ENCODE peak calls at places on chromosomes 6 and 20, in five cellular contexts. B, W, K, U and A are unnamed samples.

GRCh38 chr6:14189122-14189521 is 71.5 kb downstream of the CD83 start:
- DNase-seq in B (no peak), K (no peak), U (no peak), W (no peak), A (no peak)

GRCh38 chr6:149026530-149026942 is 279.7 kb downstream of the UST start:
- DNase-seq in W (peak; percentile 97), K (no peak), B (no peak), U (peak; percentile 72), A (peak; percentile 51)

GRCh38 chr6:30568245-30568644 is 3.0 kb upstream of the ABCF1 start:
- DNase-seq in B (no peak), U (no peak), W (no peak), K (no peak), A (no peak)

GRCh38 chr6:147508073-147508870 is at the start of gene SAMD5:
- DNase-seq in W (peak; percentile 72), U (peak; percentile 62), K (peak; percentile 61), B (peak; percentile 56), A (peak; percentile 58)

GRCh38 chr20:51127713-51128112 is 104.8 kb upstream of the KCNG1 start:
- DNase-seq in U (no peak), W (no peak), B (no peak), K (no peak), A (no peak)

GRCh38 chr6:135833806-135834205 is 17.7 kb upstream of the PDE7B start:
- DNase-seq in K (no peak), U (no peak), B (no peak), W (no peak), A (no peak)

GRCh38 chr20:35478804-35479472 is 23.5 kb downstream of the CEP250 start:
- DNase-seq in B (no peak), W (no peak), U (peak; percentile 26), K (no peak), A (peak; percentile 42)

GRCh38 chr6:48541669-48542068 is 430.7 kb upstream of the PTCHD4 start:
- DNase-seq in W (no peak), U (peak; percentile 7), K (no peak), B (no peak), A (no peak)

GRCh38 chr6:40912158-40912946 is 126.7 kb downstream of the UNC5CL start:
- DNase-seq in W (peak; percentile 23), U (peak; percentile 73), B (peak; percentile 24), K (peak; percentile 47), A (peak; percentile 82)

GRCh38 chr6:134447883-134448387 is 130.0 kb upstream of the SGK1 start:
- DNase-seq in B (no peak), U (no peak), W (peak; percentile 97), K (no peak), A (no peak)

GRCh38 chr6:119137194-119138072 is 59.0 kb upstream of the FAM184A start:
- DNase-seq in W (peak; percentile 71), B (no peak), U (no peak), K (no peak), A (peak; percentile 42)

GRCh38 chr6:115643762-115644161 is 416.9 kb downstream of the FRK start:
- DNase-seq in U (peak; percentile 19), K (no peak), W (peak; percentile 36), B (no peak), A (peak; percentile 43)

GRCh38 chr6:40131675-40132074 is 197.4 kb upstream of the MOCS1 start:
- DNase-seq in B (no peak), K (no peak), U (no peak), W (no peak), A (no peak)

GRCh38 chr6:33923857-33924514 is 120.2 kb upstream of the MLN start:
- DNase-seq in K (peak; percentile 59), B (no peak), U (no peak), W (no peak), A (no peak)

GRCh38 chr6:41189968-41190367 is 11.0 kb downstream of the TREML2 start:
- DNase-seq in B (no peak), U (no peak), K (no peak), W (no peak), A (no peak)

GRCh38 chr6:143204045-143204444 is 143.4 kb downstream of the AIG1 start:
- DNase-seq in K (no peak), U (no peak), W (no peak), B (no peak), A (no peak)

GRCh38 chr6:108446629-108447150 is 114.0 kb upstream of the FOXO3 start:
- DNase-seq in U (no peak), B (no peak), K (no peak), W (no peak), A (no peak)

GRCh38 chr6:149483849-149484635 is 772 bp downstream of the ZC3H12D start:
- DNase-seq in W (no peak), B (no peak), U (no peak), K (no peak), A (no peak)

GRCh38 chr20:43973671-43974450 is 59.2 kb downstream of the TOX2 start:
- DNase-seq in K (no peak), B (no peak), W (no peak), U (no peak), A (no peak)

GRCh38 chr6:100998111-100998510 is 117.0 kb upstream of the ASCC3 start:
- DNase-seq in W (no peak), K (no peak), B (no peak), U (no peak), A (no peak)

GRCh38 chr20:6731951-6732580 is 35.4 kb upstream of the BMP2 start:
- DNase-seq in K (peak; percentile 73), U (no peak), W (peak; percentile 14), B (peak; percentile 26), A (no peak)

GRCh38 chr6:31734703-31735500 is 1.4 kb downstream of the CLIC1 start:
- DNase-seq in W (peak; percentile 21), U (peak; percentile 59), B (peak; percentile 83), K (peak; percentile 57), A (peak; percentile 38)

GRCh38 chr20:32418376-32418775 is 60.2 kb downstream of the ASXL1 start:
- DNase-seq in K (no peak), B (no peak), U (no peak), W (no peak), A (no peak)

GRCh38 chr20:18058661-18059467 is 1.1 kb upstream of the OVOL2 start:
- DNase-seq in K (no peak), B (peak; percentile 77), U (peak; percentile 20), W (no peak), A (no peak)

GRCh38 chr20:18056174-18057105 is 1.3 kb downstream of the OVOL2 start:
- DNase-seq in B (peak; percentile 39), U (peak; percentile 34), W (peak; percentile 8), K (no peak), A (no peak)

GRCh38 chr20:18057106-18057993 is at the start of gene OVOL2:
- DNase-seq in K (no peak), U (peak; percentile 39), W (no peak), B (peak; percentile 89), A (no peak)

GRCh38 chr20:18057994-18058349 is 256 bp upstream of the OVOL2 start:
- DNase-seq in B (no peak), W (no peak), U (no peak), K (no peak), A (no peak)

DNA sequence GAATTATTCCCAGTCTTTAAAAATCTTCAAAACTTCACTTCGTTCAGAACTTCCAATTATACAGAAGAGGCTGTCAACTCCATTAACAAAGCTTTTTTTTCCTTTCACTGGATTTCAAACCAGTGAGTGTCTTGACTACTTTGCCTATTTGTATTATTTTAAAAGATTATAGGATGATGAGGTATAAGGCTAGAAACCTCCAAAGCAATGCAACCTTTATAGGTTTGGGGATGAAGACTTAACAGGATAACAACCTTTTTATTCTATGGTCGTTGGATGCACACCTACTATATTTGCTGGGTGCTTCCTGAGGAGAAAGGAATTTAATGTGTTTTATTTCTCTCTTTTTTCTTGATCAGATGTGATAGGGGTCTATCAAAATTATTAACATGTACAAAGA is 1.9 kb upstream of the OVOL2 start:
- DNase-seq in U (no peak), K (no peak), B (no peak), W (no peak), A (no peak)
- H3K4me3 ChIP-seq in U (peak overlapping the region; percentile 65), K (no peak overlapping the region), B (peak overlapping the region; percentile 60), W (no peak overlapping the region), A (no peak overlapping the region)

DNA sequence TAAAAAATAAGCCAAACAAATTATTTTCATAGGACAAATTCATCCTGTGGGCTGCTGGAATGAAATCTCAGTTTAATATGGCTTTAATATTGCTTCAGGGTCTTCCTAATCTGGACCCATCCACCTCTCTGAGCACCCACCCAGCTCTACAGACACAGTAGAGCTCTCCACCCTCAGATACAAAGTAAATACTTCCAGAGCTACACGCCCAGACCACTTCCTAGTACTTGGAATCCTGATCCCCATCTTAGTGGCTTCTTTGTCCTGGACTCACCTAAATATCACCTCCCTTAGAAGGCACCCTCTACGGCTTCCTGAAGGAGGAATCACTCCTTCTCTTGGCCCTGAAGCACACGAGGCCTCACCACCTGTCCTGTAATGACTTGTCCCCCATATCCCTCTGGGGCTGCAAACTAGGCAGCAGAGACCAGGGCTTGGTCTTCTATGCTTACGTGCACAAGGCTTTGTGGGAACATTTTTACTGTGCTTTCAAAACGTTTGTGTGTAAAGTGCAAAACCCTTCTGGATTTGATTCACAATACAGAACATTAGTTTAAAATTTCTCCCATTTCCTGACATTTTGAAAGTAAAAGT is 2.5 kb downstream of the CTCFL start:
- DNase-seq in W (no peak), K (no peak), U (no peak), B (no peak), A (no peak)
- TF ChIP-seq CTCF in W (no peak), K (no peak), U (no peak), B (no peak), A (no peak)

GRCh38 chr20:37524221-37524700 is 3.2 kb downstream of the NNAT start:
- DNase-seq in W (no peak), B (peak; percentile 19), U (no peak), K (no peak), A (no peak)
- H3K4me1 ChIP-seq in W (peaks cover 10% of the 10 kb centered on the region), B (peaks cover 58% of the 10 kb centered on the region), U (peaks cover 33% of the 10 kb centered on the region), K (peaks cover 18% of the 10 kb centered on the region), A (peaks cover 8% of the 10 kb centered on the region)

GRCh38 chr6:152696543-152696942 is 1.2 kb upstream of the MYCT1 start:
- DNase-seq in W (peak; percentile 41), U (peak; percentile 12), B (no peak), K (no peak), A (no peak)

GRCh38 chr6:152695317-152696043 is 2.2 kb upstream of the MYCT1 start:
- DNase-seq in B (no peak), K (no peak), U (no peak), W (no peak), A (no peak)

GRCh38 chr6:152698692-152699091 is 995 bp downstream of the MYCT1 start:
- DNase-seq in W (no peak), K (no peak), B (no peak), U (no peak), A (no peak)

GRCh38 chr6:152700427-152700826 is 2.7 kb downstream of the MYCT1 start:
- DNase-seq in W (peak; percentile 3), K (no peak), U (no peak), B (no peak), A (no peak)

DNA sequence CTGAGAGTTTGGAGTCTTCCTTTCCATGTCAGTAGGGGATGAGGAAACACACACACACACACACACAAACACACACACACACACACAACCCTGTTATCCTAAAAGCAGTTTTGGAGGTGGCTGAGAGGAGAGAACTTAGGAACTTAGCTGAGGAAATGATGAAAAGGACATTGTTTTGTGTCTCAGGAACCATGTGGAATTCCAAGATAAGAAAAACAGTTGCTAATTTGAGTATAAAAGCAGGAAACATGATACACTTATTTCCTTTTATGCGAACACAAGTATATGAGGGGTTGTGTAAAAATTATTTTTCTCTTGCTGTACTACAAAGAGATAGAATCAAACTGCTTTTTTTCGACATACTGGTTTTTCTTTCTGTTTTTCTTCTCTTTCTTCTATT is at the start of gene MYCT1:
- DNase-seq in K (no peak), B (no peak), U (no peak), W (peak; percentile 1), A (no peak)
- H3K4me3 ChIP-seq in K (no peak within 1 kb of the TSS), B (peak within 1 kb of the TSS; percentile 34), U (no peak within 1 kb of the TSS), W (no peak within 1 kb of the TSS), A (no peak within 1 kb of the TSS)